ENCODE peak calls at places on chromosomes 5 and 9, in four cellular contexts. One of them, this sample, is unnamed.
A peak's percentile ranks its signal among the peaks of the same experiment; 100 is the strongest.

GRCh38 chr9:95434116-95435073 is 82.4 kb downstream of the PTCH1 start:
- DNase-seq in PC-3: no peak
- DNase-seq in mesendoderm: peak; percentile 88
- DNase-seq in K562: peak; percentile 91
- DNase-seq in this sample: no peak

GRCh38 chr9:135069556-135070197 is 17.8 kb upstream of the OLFM1 start:
- DNase-seq in PC-3: no peak
- DNase-seq in mesendoderm: no peak
- DNase-seq in K562: no peak
- DNase-seq in this sample: no peak

GRCh38 chr9:110842976-110843375 is 174.4 kb downstream of the MUSK start:
- DNase-seq in PC-3: no peak
- DNase-seq in mesendoderm: no peak
- DNase-seq in K562: no peak
- DNase-seq in this sample: no peak

GRCh38 chr5:174425964-174426290 is 298.5 kb upstream of the MSX2 start:
- DNase-seq in PC-3: no peak
- DNase-seq in mesendoderm: peak; percentile 91
- DNase-seq in K562: no peak
- DNase-seq in this sample: no peak

GRCh38 chr5:110590187-110590586 is 136.3 kb downstream of the TMEM232 start:
- DNase-seq in PC-3: peak; percentile 52
- DNase-seq in mesendoderm: peak; percentile 58
- DNase-seq in K562: no peak
- DNase-seq in this sample: no peak

GRCh38 chr5:143653766-143654282 is 158.1 kb upstream of the HMHB1 start:
- DNase-seq in PC-3: no peak
- DNase-seq in mesendoderm: no peak
- DNase-seq in K562: no peak
- DNase-seq in this sample: no peak

GRCh38 chr9:124102363-124102762 is 90.8 kb downstream of the LHX2 start:
- DNase-seq in PC-3: peak; percentile 34
- DNase-seq in mesendoderm: no peak
- DNase-seq in K562: no peak
- DNase-seq in this sample: no peak

GRCh38 chr5:56818409-56819026 is 3.2 kb downstream of the MAP3K1 start:
- DNase-seq in PC-3: no peak
- DNase-seq in mesendoderm: no peak
- DNase-seq in K562: no peak
- DNase-seq in this sample: no peak

GRCh38 chr5:108521841-108522506 is 140.1 kb upstream of the FBXL17 start:
- DNase-seq in PC-3: peak; percentile 92
- DNase-seq in mesendoderm: peak; percentile 87
- DNase-seq in K562: peak; percentile 51
- DNase-seq in this sample: peak; percentile 27

GRCh38 chr5:178236685-178237084 is 4.1 kb upstream of the PHYKPL start:
- DNase-seq in PC-3: no peak
- DNase-seq in mesendoderm: no peak
- DNase-seq in K562: peak; percentile 53
- DNase-seq in this sample: peak; percentile 46

GRCh38 chr5:7815757-7816534 is 35.0 kb downstream of the CFAP90 start:
- DNase-seq in PC-3: peak; percentile 83
- DNase-seq in mesendoderm: peak; percentile 98
- DNase-seq in K562: peak; percentile 87
- DNase-seq in this sample: peak; percentile 88

GRCh38 chr9:34139477-34140146 is 13.1 kb upstream of the DCAF12 start:
- DNase-seq in PC-3: peak; percentile 64
- DNase-seq in mesendoderm: peak; percentile 26
- DNase-seq in K562: peak; percentile 17
- DNase-seq in this sample: peak; percentile 86

GRCh38 chr9:30075451-30076199 is 2308.8 kb upstream of the ACO1 start:
- DNase-seq in PC-3: peak; percentile 80
- DNase-seq in mesendoderm: peak; percentile 60
- DNase-seq in K562: no peak
- DNase-seq in this sample: no peak

GRCh38 chr5:39411051-39411450 is 13.7 kb downstream of the DAB2 start:
- DNase-seq in PC-3: peak; percentile 85
- DNase-seq in mesendoderm: no peak
- DNase-seq in K562: no peak
- DNase-seq in this sample: no peak

GRCh38 chr5:11234501-11234911 is 473.5 kb upstream of the DAP start:
- DNase-seq in PC-3: no peak
- DNase-seq in mesendoderm: no peak
- DNase-seq in K562: no peak
- DNase-seq in this sample: no peak

GRCh38 chr9:72858089-72858912 is 94.6 kb downstream of the ALDH1A1 start:
- DNase-seq in PC-3: no peak
- DNase-seq in mesendoderm: peak; percentile 74
- DNase-seq in K562: peak; percentile 77
- DNase-seq in this sample: peak; percentile 84

GRCh38 chr5:147751156-147751830 is 31.2 kb downstream of the JAKMIP2 start:
- DNase-seq in PC-3: no peak
- DNase-seq in mesendoderm: no peak
- DNase-seq in K562: no peak
- DNase-seq in this sample: no peak

GRCh38 chr5:167908596-167908995 is 382.8 kb upstream of the WWC1 start:
- DNase-seq in PC-3: no peak
- DNase-seq in mesendoderm: no peak
- DNase-seq in K562: no peak
- DNase-seq in this sample: no peak

GRCh38 chr5:60677831-60678664 is 21.9 kb downstream of the DEPDC1B start:
- DNase-seq in PC-3: peak; percentile 82
- DNase-seq in mesendoderm: peak; percentile 59
- DNase-seq in K562: peak; percentile 38
- DNase-seq in this sample: no peak

GRCh38 chr9:111937781-111938426 is 41.3 kb downstream of the UGCG start:
- DNase-seq in PC-3: no peak
- DNase-seq in mesendoderm: no peak
- DNase-seq in K562: no peak
- DNase-seq in this sample: peak; percentile 63

GRCh38 chr5:119897537-119898370 is 268.4 kb downstream of the FAM170A start:
- DNase-seq in PC-3: no peak
- DNase-seq in mesendoderm: peak; percentile 81
- DNase-seq in K562: no peak
- DNase-seq in this sample: no peak

GRCh38 chr5:38825494-38825893 is 20.3 kb upstream of the OSMR start:
- DNase-seq in PC-3: peak; percentile 49
- DNase-seq in mesendoderm: no peak
- DNase-seq in K562: no peak
- DNase-seq in this sample: no peak

GRCh38 chr9:87678650-87679355 is 47.1 kb upstream of the CTSL start:
- DNase-seq in PC-3: peak; percentile 78
- DNase-seq in mesendoderm: peak; percentile 78
- DNase-seq in K562: peak; percentile 60
- DNase-seq in this sample: peak; percentile 78

GRCh38 chr9:73023025-73023541 is 70.2 kb upstream of the ALDH1A1 start:
- DNase-seq in PC-3: peak; percentile 56
- DNase-seq in mesendoderm: peak; percentile 77
- DNase-seq in K562: no peak
- DNase-seq in this sample: peak; percentile 63

DNA sequence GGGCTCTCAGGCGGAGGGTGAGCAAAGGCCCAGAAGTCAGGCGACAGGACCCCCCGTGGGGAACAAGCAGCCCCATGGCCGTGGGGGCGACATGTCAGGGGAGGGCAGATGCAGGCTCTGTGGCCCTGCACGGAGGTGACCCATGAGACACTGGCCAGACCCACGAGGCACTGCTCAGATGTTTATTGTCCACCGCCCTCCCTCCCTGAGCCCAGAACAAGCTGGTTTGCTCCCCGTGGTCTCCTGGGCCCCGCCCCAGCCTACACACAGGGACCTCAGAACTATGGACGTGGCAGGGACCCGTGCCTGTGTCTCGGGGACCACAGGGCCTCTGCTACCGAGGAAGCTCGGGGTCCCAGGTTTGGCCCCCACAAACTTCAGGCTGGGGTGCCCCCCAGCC is 1.9 kb downstream of the FUT7 start:
- DNase-seq in PC-3: no peak
- DNase-seq in mesendoderm: no peak
- DNase-seq in K562: no peak
- DNase-seq in this sample: no peak
- H3K27ac ChIP-seq in PC-3: no peak overlapping the region
- H3K27ac ChIP-seq in mesendoderm: no peak overlapping the region
- H3K27ac ChIP-seq in K562: no peak overlapping the region
- H3K27ac ChIP-seq in this sample: no peak overlapping the region

GRCh38 chr9:133118179-133118520 is 2.9 kb downstream of the RALGDS start:
- DNase-seq in PC-3: no peak
- DNase-seq in mesendoderm: no peak
- DNase-seq in K562: no peak
- DNase-seq in this sample: no peak

GRCh38 chr9:133118568-133118967 is 2.5 kb downstream of the RALGDS start:
- DNase-seq in PC-3: no peak
- DNase-seq in mesendoderm: no peak
- DNase-seq in K562: no peak
- DNase-seq in this sample: no peak

GRCh38 chr9:133119039-133119438 is 2.0 kb downstream of the RALGDS start:
- DNase-seq in PC-3: no peak
- DNase-seq in mesendoderm: no peak
- DNase-seq in K562: no peak
- DNase-seq in this sample: no peak

GRCh38 chr9:133116346-133117231 is 4.5 kb downstream of the RALGDS start:
- DNase-seq in PC-3: no peak
- DNase-seq in mesendoderm: no peak
- DNase-seq in K562: no peak
- DNase-seq in this sample: no peak

DNA sequence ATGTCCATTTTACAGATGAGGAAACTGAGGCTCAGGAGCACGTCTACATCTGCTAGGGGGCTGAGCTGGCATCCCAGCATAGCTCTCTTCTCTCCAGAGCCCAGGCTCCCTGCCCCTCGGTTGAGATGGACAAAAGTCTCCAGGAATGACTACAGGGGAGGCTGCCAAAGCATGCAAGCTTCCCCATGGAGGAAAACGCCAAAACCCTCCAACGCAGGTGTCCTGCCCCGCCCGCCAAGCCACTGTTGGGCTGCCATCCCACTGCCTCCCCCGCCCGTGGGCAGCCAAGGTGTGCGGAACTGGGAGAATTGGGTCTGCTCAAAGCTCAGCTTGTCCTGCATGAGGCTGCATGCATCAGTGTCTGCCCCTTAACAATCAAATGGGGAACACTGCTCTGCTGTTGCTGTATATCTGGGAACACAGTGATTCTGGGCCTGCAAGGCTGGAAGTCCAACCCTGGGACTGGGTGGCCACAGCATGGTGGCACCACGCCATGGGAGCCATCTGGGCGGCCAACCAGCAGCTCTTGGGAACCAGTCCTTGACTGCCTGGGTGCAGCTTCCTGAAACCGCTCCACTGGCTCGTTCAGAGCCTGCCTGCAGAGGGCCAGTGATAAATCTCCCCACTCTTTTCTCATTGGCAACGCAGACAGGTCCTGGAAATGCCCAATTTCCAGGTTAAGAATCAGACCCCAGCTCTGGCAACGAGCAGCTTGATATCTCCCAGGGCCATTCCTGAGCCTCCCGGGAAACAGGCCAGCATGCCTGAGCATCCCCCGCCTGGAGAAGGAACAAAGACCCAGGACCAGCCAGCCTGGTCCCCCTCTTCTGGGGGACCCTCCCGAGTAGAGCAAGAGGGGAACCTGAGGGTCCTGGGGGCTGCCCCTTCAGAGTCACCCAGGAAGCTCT is 3.5 kb downstream of the RALGDS start:
- DNase-seq in PC-3: no peak
- DNase-seq in mesendoderm: no peak
- DNase-seq in K562: no peak
- DNase-seq in this sample: peak; percentile 64
- H3K4me1 ChIP-seq in PC-3: peaks cover 4% of the 10 kb centered on the region
- H3K4me1 ChIP-seq in mesendoderm: no peaks in the 10 kb centered on the region
- H3K4me1 ChIP-seq in K562: peaks cover 47% of the 10 kb centered on the region
- H3K4me1 ChIP-seq in this sample: peaks cover 58% of the 10 kb centered on the region

DNA sequence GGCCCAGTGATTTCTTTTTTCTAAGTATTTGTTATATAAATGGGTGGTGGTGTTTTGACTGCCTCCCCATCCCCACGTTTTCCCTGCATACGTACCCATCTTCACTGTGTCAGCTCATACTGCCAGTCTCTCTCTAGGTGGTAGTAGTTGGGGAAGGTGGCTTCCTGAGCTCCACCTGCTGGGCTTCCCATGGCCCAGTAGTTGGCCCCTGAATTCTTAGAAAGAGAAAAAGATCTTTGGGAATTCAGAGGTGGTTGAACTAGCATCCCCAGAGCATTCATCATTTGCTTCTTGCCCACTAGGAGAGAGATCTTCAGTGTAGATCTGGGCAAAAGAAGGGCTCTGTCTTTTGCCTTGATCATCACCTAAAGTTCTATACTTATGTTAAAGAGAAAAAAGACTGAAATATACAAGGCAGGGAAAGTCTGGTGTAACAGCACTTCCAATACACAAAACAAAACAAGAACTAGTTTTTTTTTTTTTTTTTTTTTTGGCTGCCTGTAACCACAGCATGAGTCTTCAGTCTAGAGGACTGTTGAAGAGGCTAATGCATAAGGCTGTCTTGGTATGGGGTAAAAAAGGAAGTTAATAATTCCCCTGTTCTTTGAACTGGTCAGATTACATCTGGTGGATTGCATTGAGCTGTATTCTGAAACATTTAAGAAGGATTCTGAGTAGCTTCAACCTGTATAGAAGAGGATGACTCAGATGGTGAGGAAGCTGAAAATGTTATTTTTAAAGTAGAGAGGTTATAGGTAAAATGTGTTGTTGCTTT is 128.7 kb downstream of the ATG10 start:
- DNase-seq in PC-3: peak; percentile 3
- DNase-seq in mesendoderm: peak; percentile 37
- DNase-seq in K562: no peak
- DNase-seq in this sample: no peak
- H3K27ac ChIP-seq in PC-3: no peak overlapping the region
- H3K27ac ChIP-seq in mesendoderm: no peak overlapping the region
- H3K27ac ChIP-seq in K562: no peak overlapping the region
- H3K27ac ChIP-seq in this sample: no peak overlapping the region

GRCh38 chr5:74766887-74767578 is at the start of the genes GFM2 and NSA2:
- DNase-seq in PC-3: peak; percentile 90
- DNase-seq in mesendoderm: peak; percentile 98
- DNase-seq in K562: peak; percentile 78
- DNase-seq in this sample: peak; percentile 96

GRCh38 chr5:74766348-74766886 is 500 bp downstream of the GFM2 start:
- DNase-seq in PC-3: peak; percentile 34
- DNase-seq in mesendoderm: peak; percentile 71
- DNase-seq in K562: peak; percentile 62
- DNase-seq in this sample: no peak

GRCh38 chr5:74765929-74766328 is 988 bp downstream of the GFM2 start:
- DNase-seq in PC-3: no peak
- DNase-seq in mesendoderm: no peak
- DNase-seq in K562: no peak
- DNase-seq in this sample: no peak

GRCh38 chr5:74763504-74763903 is 3.4 kb downstream of the GFM2 start:
- DNase-seq in PC-3: peak; percentile 40
- DNase-seq in mesendoderm: no peak
- DNase-seq in K562: no peak
- DNase-seq in this sample: no peak

DNA sequence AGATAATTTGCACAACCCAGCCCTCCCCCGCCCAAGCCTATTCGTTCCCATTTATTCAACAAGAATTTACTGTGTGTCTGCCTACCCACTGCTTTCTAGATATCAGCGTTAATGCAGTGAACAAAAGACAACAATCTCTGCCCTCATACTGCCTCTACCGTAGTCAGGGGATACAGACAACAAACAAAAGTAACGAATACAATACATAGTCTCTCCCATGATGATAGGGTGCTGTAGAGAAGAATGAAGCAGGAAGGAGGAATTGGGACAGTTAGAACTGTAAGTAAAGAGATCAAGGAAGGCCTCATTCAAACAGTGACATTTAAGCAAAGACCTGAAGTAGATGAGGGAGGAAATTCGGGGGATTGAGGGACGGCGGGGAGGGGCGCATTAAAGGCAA is 1.7 kb downstream of the GFM2 start:
- DNase-seq in PC-3: peak; percentile 13
- DNase-seq in mesendoderm: peak; percentile 96
- DNase-seq in K562: no peak
- DNase-seq in this sample: no peak
- H3K4me1 ChIP-seq in PC-3: peaks cover 46% of the 10 kb centered on the region
- H3K4me1 ChIP-seq in mesendoderm: peaks cover 5% of the 10 kb centered on the region
- H3K4me1 ChIP-seq in K562: peaks cover 8% of the 10 kb centered on the region
- H3K4me1 ChIP-seq in this sample: peaks cover 18% of the 10 kb centered on the region